ENCODE peak calls at places on chromosomes 12 and 14, in six cellular contexts. One of them, this sample, is unnamed. For H3K9me3, the result is how much of the 10 kb centered on the place peaks cover.

GRCh38 chr14:79727900-79728299 is 483.4 kb downstream of the DIO2 start:
- ATAC-seq in HCT116: no peak
- ATAC-seq in GM12878: no peak
- ATAC-seq in upper lobe of left lung: no peak
- ATAC-seq in K562: no peak
- ATAC-seq in HepG2: no peak
- ATAC-seq in this sample: no peak

GRCh38 chr12:89138048-89138852 is 214.1 kb downstream of the DUSP6 start:
- ATAC-seq in HepG2: no peak
- ATAC-seq in upper lobe of left lung: no peak
- ATAC-seq in K562: no peak
- ATAC-seq in GM12878: no peak
- ATAC-seq in HCT116: no peak
- ATAC-seq in this sample: no peak

GRCh38 chr12:72692338-72692737 is 420.2 kb downstream of the TRHDE start:
- ATAC-seq in HCT116: no peak
- ATAC-seq in K562: no peak
- ATAC-seq in upper lobe of left lung: no peak
- ATAC-seq in GM12878: no peak
- ATAC-seq in HepG2: no peak
- ATAC-seq in this sample: no peak

GRCh38 chr12:98504368-98504617 is 11.1 kb upstream of the TMPO start:
- ATAC-seq in upper lobe of left lung: no peak
- ATAC-seq in GM12878: peak
- ATAC-seq in K562: peak
- ATAC-seq in HepG2: peak
- ATAC-seq in HCT116: peak
- ATAC-seq in this sample: no peak

GRCh38 chr14:65499138-65499537 is 86.6 kb downstream of the FUT8 start:
- ATAC-seq in GM12878: no peak
- ATAC-seq in upper lobe of left lung: no peak
- ATAC-seq in K562: no peak
- ATAC-seq in HCT116: no peak
- ATAC-seq in HepG2: no peak
- ATAC-seq in this sample: no peak

GRCh38 chr12:96195845-96196451 is 1.8 kb downstream of the ELK3 start:
- ATAC-seq in HepG2: no peak
- ATAC-seq in upper lobe of left lung: peak
- ATAC-seq in K562: peak
- ATAC-seq in HCT116: peak
- ATAC-seq in GM12878: peak
- ATAC-seq in this sample: no peak

GRCh38 chr12:1306096-1306495 is 288.3 kb downstream of the FBXL14 start:
- ATAC-seq in K562: peak
- ATAC-seq in GM12878: no peak
- ATAC-seq in upper lobe of left lung: no peak
- ATAC-seq in HepG2: no peak
- ATAC-seq in HCT116: no peak
- ATAC-seq in this sample: no peak

GRCh38 chr14:104563191-104563741 is 16.3 kb upstream of the C14orf180 start:
- ATAC-seq in GM12878: peak
- ATAC-seq in K562: no peak
- ATAC-seq in upper lobe of left lung: no peak
- ATAC-seq in HepG2: no peak
- ATAC-seq in HCT116: peak
- ATAC-seq in this sample: no peak

GRCh38 chr12:119803391-119803791 is 73.7 kb downstream of the CIT start:
- ATAC-seq in HepG2: no peak
- ATAC-seq in K562: no peak
- ATAC-seq in upper lobe of left lung: peak
- ATAC-seq in GM12878: no peak
- ATAC-seq in HCT116: no peak
- ATAC-seq in this sample: no peak

GRCh38 chr12:45077259-45077658 is 26.4 kb upstream of the DBX2 start:
- ATAC-seq in HepG2: no peak
- ATAC-seq in GM12878: no peak
- ATAC-seq in upper lobe of left lung: no peak
- ATAC-seq in K562: no peak
- ATAC-seq in HCT116: no peak
- ATAC-seq in this sample: no peak

GRCh38 chr12:10739157-10740118 is 16.3 kb upstream of the YBX3 start:
- ATAC-seq in GM12878: peak
- ATAC-seq in HepG2: no peak
- ATAC-seq in K562: peak
- ATAC-seq in HCT116: no peak
- ATAC-seq in upper lobe of left lung: no peak
- ATAC-seq in this sample: no peak

GRCh38 chr14:64303471-64303917 is 9.3 kb upstream of the ESR2 start:
- ATAC-seq in HCT116: peak
- ATAC-seq in upper lobe of left lung: peak
- ATAC-seq in GM12878: peak
- ATAC-seq in K562: peak
- ATAC-seq in HepG2: peak
- ATAC-seq in this sample: no peak

GRCh38 chr14:91220581-91221000 is 23.9 kb downstream of the GPR68 start:
- ATAC-seq in HCT116: no peak
- ATAC-seq in K562: no peak
- ATAC-seq in HepG2: no peak
- ATAC-seq in GM12878: no peak
- ATAC-seq in upper lobe of left lung: no peak
- ATAC-seq in this sample: peak

GRCh38 chr12:27672654-27673053 is 23.6 kb upstream of the REP15 start:
- ATAC-seq in HepG2: no peak
- ATAC-seq in K562: no peak
- ATAC-seq in GM12878: no peak
- ATAC-seq in upper lobe of left lung: peak
- ATAC-seq in HCT116: no peak
- ATAC-seq in this sample: no peak

GRCh38 chr14:55265197-55265596 is 6.0 kb upstream of the FBXO34 start:
- ATAC-seq in HepG2: no peak
- ATAC-seq in GM12878: peak
- ATAC-seq in upper lobe of left lung: no peak
- ATAC-seq in HCT116: no peak
- ATAC-seq in K562: peak
- ATAC-seq in this sample: no peak

GRCh38 chr14:61812347-61813100 is 50.3 kb downstream of the SNAPC1 start:
- ATAC-seq in upper lobe of left lung: peak
- ATAC-seq in HCT116: no peak
- ATAC-seq in K562: no peak
- ATAC-seq in HepG2: peak
- ATAC-seq in GM12878: no peak
- ATAC-seq in this sample: no peak
- TF ChIP-seq POLR2A in upper lobe of left lung: no peak
- TF ChIP-seq POLR2A in HCT116: no peak
- TF ChIP-seq POLR2A in K562: no peak
- TF ChIP-seq POLR2A in HepG2: no peak
- TF ChIP-seq POLR2A in GM12878: no peak
- TF ChIP-seq POLR2A in this sample: no peak

GRCh38 chr12:70154960-70155589 is 88.2 kb upstream of the CNOT2 start:
- ATAC-seq in HepG2: no peak
- ATAC-seq in HCT116: no peak
- ATAC-seq in GM12878: no peak
- ATAC-seq in K562: no peak
- ATAC-seq in upper lobe of left lung: no peak
- ATAC-seq in this sample: no peak
- H3K9me3 ChIP-seq in HepG2: half or more
- H3K9me3 ChIP-seq in HCT116: under half
- H3K9me3 ChIP-seq in GM12878: under half
- H3K9me3 ChIP-seq in K562: under half
- H3K9me3 ChIP-seq in upper lobe of left lung: under half
- H3K9me3 ChIP-seq in this sample: under half

DNA sequence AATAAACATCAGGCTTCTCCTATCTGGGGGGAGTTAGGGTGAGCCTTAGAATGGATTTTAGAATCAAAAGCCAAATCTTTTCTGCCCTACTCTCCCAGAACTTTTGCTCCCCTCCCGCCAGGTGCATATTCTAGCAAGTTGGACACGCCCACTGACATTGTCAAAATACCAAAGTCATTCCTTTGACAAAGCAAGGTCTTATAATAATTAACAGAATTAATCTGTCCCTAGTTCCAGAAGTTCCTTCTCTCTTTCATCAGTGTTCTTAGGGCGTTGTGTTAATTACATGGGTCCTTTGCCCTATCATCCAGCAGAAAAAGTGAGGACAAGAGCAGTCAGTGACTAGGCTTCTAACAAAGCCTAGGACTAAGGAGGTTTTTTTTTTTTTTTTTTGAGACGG is 2.4 kb downstream of the PRR13 start:
- ATAC-seq in HepG2: no peak
- ATAC-seq in GM12878: no peak
- ATAC-seq in HCT116: no peak
- ATAC-seq in upper lobe of left lung: no peak
- ATAC-seq in K562: no peak
- ATAC-seq in this sample: no peak
- TF ChIP-seq POLR2AphosphoS5 in HepG2: no peak
- TF ChIP-seq POLR2AphosphoS5 in GM12878: no peak
- TF ChIP-seq POLR2AphosphoS5 in HCT116: no peak
- TF ChIP-seq POLR2AphosphoS5 in upper lobe of left lung: no peak
- TF ChIP-seq POLR2AphosphoS5 in K562: no peak
- TF ChIP-seq POLR2AphosphoS5 in this sample: no peak

DNA sequence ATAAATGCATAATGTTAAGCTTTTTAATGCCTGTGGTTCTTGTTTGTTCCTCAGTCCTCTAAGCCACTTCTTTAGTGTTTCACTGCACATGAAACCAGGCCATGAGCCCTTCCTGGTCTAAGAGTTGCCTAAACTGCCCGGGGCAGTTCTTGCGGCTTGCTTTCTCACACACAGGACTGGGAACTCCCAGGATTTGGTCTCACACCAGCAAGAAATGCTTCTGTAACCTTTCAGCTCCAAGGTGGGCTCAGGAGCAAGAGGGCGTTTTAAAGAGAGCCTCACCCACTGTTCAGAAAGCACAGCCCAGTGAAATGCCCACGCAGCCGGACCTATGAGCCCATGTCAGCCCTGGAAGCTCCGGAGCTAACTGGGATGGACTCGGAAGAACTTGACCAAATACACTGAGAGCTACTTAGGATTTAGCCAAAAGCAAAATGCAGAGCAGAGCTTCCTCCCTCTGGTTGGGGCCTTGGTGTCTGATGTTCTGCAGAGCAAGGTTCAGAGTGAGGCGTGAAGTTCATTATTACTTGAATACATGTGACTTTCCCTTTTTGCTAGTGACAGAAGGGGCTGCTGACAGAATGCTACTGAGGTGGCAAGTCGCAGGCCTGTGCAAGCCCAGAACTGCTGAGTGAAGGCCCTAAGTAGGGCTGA is 23.4 kb downstream of the SLC25A29 start:
- ATAC-seq in HCT116: no peak
- ATAC-seq in upper lobe of left lung: no peak
- ATAC-seq in GM12878: no peak
- ATAC-seq in K562: no peak
- ATAC-seq in HepG2: no peak
- ATAC-seq in this sample: no peak
- TF ChIP-seq POLR2A in HCT116: no peak
- TF ChIP-seq POLR2A in upper lobe of left lung: no peak
- TF ChIP-seq POLR2A in GM12878: no peak
- TF ChIP-seq POLR2A in K562: no peak
- TF ChIP-seq POLR2A in HepG2: no peak
- TF ChIP-seq POLR2A in this sample: no peak

DNA sequence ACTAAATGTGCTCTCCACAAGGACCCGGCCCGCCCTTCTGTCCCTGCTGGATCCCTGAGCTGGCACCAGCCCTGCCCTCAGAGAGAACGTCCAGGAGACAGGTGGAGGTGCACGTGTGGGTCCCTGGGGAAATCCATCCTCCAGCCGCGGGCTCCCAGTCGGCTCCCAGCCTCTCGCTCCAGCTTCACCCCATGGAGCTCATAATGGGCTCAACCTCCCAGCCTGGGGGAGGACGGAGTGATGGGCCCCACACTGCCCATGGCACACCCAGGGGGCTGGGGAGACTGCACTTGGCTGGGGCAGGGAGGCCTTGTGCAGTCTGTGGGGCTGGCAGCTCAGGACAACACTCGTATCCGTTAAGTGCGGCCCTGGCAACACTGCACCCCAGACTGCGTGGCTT is 250.5 kb downstream of the TMEM121 start:
- ATAC-seq in upper lobe of left lung: no peak
- ATAC-seq in GM12878: no peak
- ATAC-seq in HepG2: no peak
- ATAC-seq in K562: no peak
- ATAC-seq in HCT116: no peak
- ATAC-seq in this sample: no peak
- H3K9me3 ChIP-seq in upper lobe of left lung: under half
- H3K9me3 ChIP-seq in GM12878: under half
- H3K9me3 ChIP-seq in HepG2: under half
- H3K9me3 ChIP-seq in K562: under half
- H3K9me3 ChIP-seq in HCT116: under half
- H3K9me3 ChIP-seq in this sample: under half

GRCh38 chr14:69997849-69998248 is 118.6 kb downstream of the SMOC1 start:
- ATAC-seq in K562: no peak
- ATAC-seq in HCT116: no peak
- ATAC-seq in GM12878: no peak
- ATAC-seq in upper lobe of left lung: no peak
- ATAC-seq in HepG2: no peak
- ATAC-seq in this sample: peak
- TF ChIP-seq POLR2AphosphoS5 in K562: no peak
- TF ChIP-seq POLR2AphosphoS5 in HCT116: no peak
- TF ChIP-seq POLR2AphosphoS5 in GM12878: no peak
- TF ChIP-seq POLR2AphosphoS5 in upper lobe of left lung: no peak
- TF ChIP-seq POLR2AphosphoS5 in HepG2: no peak
- TF ChIP-seq POLR2AphosphoS5 in this sample: peak

GRCh38 chr12:94561943-94562411 is 88.4 kb downstream of the TMCC3 start:
- ATAC-seq in HCT116: no peak
- ATAC-seq in upper lobe of left lung: no peak
- ATAC-seq in HepG2: no peak
- ATAC-seq in K562: no peak
- ATAC-seq in GM12878: peak
- ATAC-seq in this sample: no peak
- TF ChIP-seq POLR2A in HCT116: no peak
- TF ChIP-seq POLR2A in upper lobe of left lung: no peak
- TF ChIP-seq POLR2A in HepG2: no peak
- TF ChIP-seq POLR2A in K562: no peak
- TF ChIP-seq POLR2A in GM12878: peak
- TF ChIP-seq POLR2A in this sample: no peak

GRCh38 chr14:105641075-105641937 is 114.9 kb downstream of the TMEM121 start:
- ATAC-seq in HCT116: no peak
- ATAC-seq in K562: no peak
- ATAC-seq in HepG2: no peak
- ATAC-seq in upper lobe of left lung: no peak
- ATAC-seq in GM12878: no peak
- ATAC-seq in this sample: no peak
- H3K9me3 ChIP-seq in HCT116: under half
- H3K9me3 ChIP-seq in K562: under half
- H3K9me3 ChIP-seq in HepG2: under half
- H3K9me3 ChIP-seq in upper lobe of left lung: under half
- H3K9me3 ChIP-seq in GM12878: under half
- H3K9me3 ChIP-seq in this sample: under half

DNA sequence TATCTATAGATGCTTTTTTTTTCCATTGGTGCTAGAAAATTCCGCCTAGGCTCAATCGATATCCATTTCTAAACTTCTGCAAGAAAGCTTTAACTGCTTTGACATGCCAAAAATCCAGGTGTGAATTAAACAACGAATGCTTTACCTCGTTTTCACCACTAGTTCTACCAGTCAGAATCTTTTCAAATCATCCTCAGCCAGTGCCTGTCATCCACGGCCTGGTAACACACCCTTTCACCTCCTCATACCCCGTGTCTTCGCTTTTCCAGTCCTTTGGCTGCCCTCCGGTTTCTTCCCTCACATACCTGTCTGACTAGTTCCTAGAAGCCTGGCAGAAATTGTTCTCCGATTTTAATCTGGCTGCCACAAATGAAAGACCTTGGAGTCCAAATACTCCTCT is 1.4 kb upstream of the PHC1 start:
- ATAC-seq in HepG2: no peak
- ATAC-seq in upper lobe of left lung: no peak
- ATAC-seq in HCT116: no peak
- ATAC-seq in K562: peak
- ATAC-seq in GM12878: peak
- ATAC-seq in this sample: no peak
- TF ChIP-seq POLR2AphosphoS5 in HepG2: no peak
- TF ChIP-seq POLR2AphosphoS5 in upper lobe of left lung: no peak
- TF ChIP-seq POLR2AphosphoS5 in HCT116: no peak
- TF ChIP-seq POLR2AphosphoS5 in K562: no peak
- TF ChIP-seq POLR2AphosphoS5 in GM12878: no peak
- TF ChIP-seq POLR2AphosphoS5 in this sample: no peak